ENCODE peak calls at places on chromosomes 2 and 18, in seven cellular contexts. R is mesenchymal stem cell, D is neuronal stem cell, Q is H9, H is trophoblast cell, X is IMR-90, V is mesendoderm. B is an unnamed sample.

GRCh38 chr2:172927381-172928357 is 148.0 kb upstream of the MAP3K20 start:
- DNase-seq in R (no peak), D (no peak), H (no peak), V (no peak), X (peak), Q (no peak), B (no peak)

GRCh38 chr2:8380573-8380972 is 301.3 kb upstream of the ID2 start:
- DNase-seq in R (no peak), Q (no peak), D (no peak), H (no peak), V (no peak), X (no peak), B (no peak)

GRCh38 chr2:177397501-177398289 is 5.1 kb downstream of the AGPS start:
- DNase-seq in V (no peak), Q (no peak), H (no peak), X (peak), D (no peak), R (peak), B (no peak)

GRCh38 chr2:187360286-187360685 is 87.8 kb downstream of the CALCRL start:
- DNase-seq in H (no peak), D (no peak), R (no peak), V (no peak), Q (no peak), X (no peak), B (no peak)

GRCh38 chr2:105540642-105541041 is 141.8 kb upstream of the FHL2 start:
- DNase-seq in X (no peak), Q (no peak), R (no peak), D (no peak), V (no peak), H (no peak), B (no peak)

GRCh38 chr2:207771421-207771820 is 1.7 kb upstream of the FZD5 start:
- DNase-seq in X (no peak), Q (no peak), D (no peak), V (no peak), R (no peak), H (no peak), B (no peak)

GRCh38 chr2:223488814-223489213 is 113.3 kb downstream of the SCG2 start:
- DNase-seq in R (peak), D (no peak), V (peak), Q (no peak), H (peak), X (peak), B (no peak)

GRCh38 chr2:68157002-68157401 is 686 bp upstream of the PNO1 start:
- DNase-seq in D (no peak), R (no peak), V (peak), Q (no peak), H (no peak), X (peak), B (no peak)

GRCh38 chr18:62102221-62102620 is 84.6 kb downstream of the PIGN start:
- DNase-seq in R (no peak), Q (no peak), D (no peak), H (no peak), V (no peak), X (no peak), B (no peak)

GRCh38 chr2:159211447-159212396 is 74.8 kb downstream of the WDSUB1 start:
- DNase-seq in R (peak), H (no peak), X (peak), Q (peak), D (peak), V (peak), B (peak)

GRCh38 chr2:74206180-74206688 is 7.8 kb downstream of the MTHFD2 start:
- DNase-seq in Q (no peak), D (no peak), V (peak), H (no peak), R (peak), X (peak), B (no peak)

GRCh38 chr2:62152000-62152399 is 43.9 kb upstream of the B3GNT2 start:
- DNase-seq in H (peak), V (peak), D (no peak), R (no peak), Q (no peak), X (peak), B (no peak)

GRCh38 chr2:159684796-159685195 is 27.5 kb upstream of the MARCHF7 start:
- DNase-seq in R (peak), V (peak), D (no peak), X (peak), H (peak), Q (no peak), B (no peak)

GRCh38 chr2:198657520-198658121 is 800.1 kb downstream of the SATB2 start:
- DNase-seq in D (peak), R (peak), H (no peak), X (peak), Q (no peak), V (peak), B (no peak)

GRCh38 chr2:237279012-237279768 is 134.8 kb downstream of the COL6A3 start:
- DNase-seq in H (no peak), X (peak), R (no peak), V (no peak), Q (no peak), D (no peak), B (no peak)

GRCh38 chr2:9796056-9796792 is 47.0 kb upstream of the TAF1B start:
- DNase-seq in H (no peak), V (no peak), X (no peak), D (no peak), Q (peak), R (peak), B (no peak)

GRCh38 chr18:40868110-40868858 is 1086.8 kb upstream of the PIK3C3 start:
- DNase-seq in H (peak), V (no peak), D (no peak), R (peak), Q (no peak), X (peak), B (no peak)

GRCh38 chr2:189860161-189860560 is 75.9 kb downstream of the PMS1 start:
- DNase-seq in H (no peak), Q (no peak), V (no peak), X (peak), R (no peak), D (no peak), B (no peak)

GRCh38 chr2:227347117-227347516 is 22.1 kb downstream of the MFF start:
- DNase-seq in R (no peak), D (no peak), X (no peak), H (no peak), V (peak), Q (peak), B (no peak)

GRCh38 chr2:84223191-84223590 is 235.9 kb downstream of the SUCLG1 start:
- DNase-seq in X (peak), D (no peak), Q (no peak), R (no peak), V (no peak), H (no peak), B (no peak)

GRCh38 chr2:232501331-232501771 is 13.7 kb upstream of the ECEL1 start:
- DNase-seq in X (no peak), V (no peak), Q (no peak), R (no peak), D (no peak), H (no peak), B (no peak)

GRCh38 chr2:224687156-224687555 is 29.0 kb downstream of the CCDC195 start:
- DNase-seq in D (no peak), H (no peak), X (no peak), Q (no peak), R (no peak), V (no peak), B (no peak)

GRCh38 chr2:80567991-80568390 is 263.4 kb upstream of the LRRTM1 start:
- DNase-seq in X (no peak), Q (no peak), V (no peak), H (no peak), D (no peak), R (no peak), B (no peak)

GRCh38 chr2:105748564-105748963 is 3.9 kb downstream of the NCK2 start:
- DNase-seq in D (no peak), V (no peak), H (no peak), R (no peak), Q (no peak), X (no peak), B (no peak)

GRCh38 chr2:27214936-27215335 is 2.2 kb upstream of the CAD start:
- DNase-seq in D (no peak), V (no peak), H (no peak), X (no peak), Q (no peak), R (no peak), B (no peak)

GRCh38 chr2:216536725-216537124 is 38.1 kb downstream of the RPL37A start:
- DNase-seq in X (peak), H (no peak), D (no peak), Q (no peak), V (no peak), R (peak), B (no peak)

GRCh38 chr2:239729151-239729550 is 296.0 kb downstream of the NDUFA10 start:
- DNase-seq in D (no peak), R (no peak), H (no peak), Q (no peak), X (no peak), V (no peak), B (no peak)

GRCh38 chr2:26114144-26114543 is 58.7 kb upstream of the GAREM2 start:
- DNase-seq in D (no peak), Q (no peak), R (peak), V (no peak), X (peak), H (no peak), B (no peak)

GRCh38 chr2:104944495-104944894 is 90.6 kb downstream of the POU3F3 start:
- DNase-seq in X (no peak), D (peak), R (no peak), V (peak), H (peak), Q (no peak), B (peak)

GRCh38 chr2:26477911-26478253 is at the start of gene OTOF:
- DNase-seq in R (peak), H (peak), Q (no peak), X (peak), V (no peak), D (no peak), B (no peak)

GRCh38 chr2:39246382-39246980 is 2.7 kb upstream of the CDKL4 start:
- DNase-seq in V (no peak), Q (no peak), D (no peak), R (no peak), H (no peak), X (no peak), B (no peak)

GRCh38 chr2:233828546-233829192 is 25.7 kb downstream of the HJURP start:
- DNase-seq in H (no peak), X (no peak), Q (peak), V (no peak), D (no peak), R (no peak), B (no peak)

GRCh38 chr2:176542456-176542855 is 273.2 kb downstream of the MTX2 start:
- DNase-seq in V (no peak), H (no peak), X (no peak), Q (no peak), R (no peak), D (no peak), B (no peak)

GRCh38 chr18:55794288-55795052 is 206.5 kb upstream of the TCF4 start:
- DNase-seq in V (no peak), D (no peak), R (peak), X (peak), Q (no peak), H (no peak), B (no peak)

GRCh38 chr2:76512421-76512820 is 801.7 kb upstream of the GCFC2 start:
- DNase-seq in X (no peak), R (no peak), D (no peak), V (no peak), H (no peak), Q (no peak), B (no peak)
- H2BK5ac ChIP-seq in X (no peak), R (no peak), D (no peak), V (no peak), H (no peak), Q (no peak), B (no peak)

GRCh38 chr18:74873629-74874028 is 276.0 kb downstream of the ZNF407 start:
- DNase-seq in Q (no peak), D (no peak), H (no peak), V (no peak), X (no peak), R (no peak), B (no peak)
- H2BK5ac ChIP-seq in Q (no peak), D (no peak), H (no peak), V (no peak), X (no peak), R (no peak), B (no peak)

GRCh38 chr2:129240061-129240460 is 739.4 kb upstream of the RAB6C start:
- DNase-seq in X (no peak), D (no peak), V (no peak), H (no peak), R (no peak), Q (no peak), B (no peak)

GRCh38 chr2:129242201-129242710 is 737.2 kb upstream of the RAB6C start:
- DNase-seq in H (no peak), D (no peak), R (no peak), X (no peak), V (no peak), Q (no peak), B (no peak)

GRCh38 chr2:129239143-129239542 is 740.3 kb upstream of the RAB6C start:
- DNase-seq in H (no peak), R (no peak), Q (no peak), V (no peak), D (no peak), X (no peak), B (no peak)

GRCh38 chr2:129236601-129237000 is 742.9 kb upstream of the RAB6C start:
- DNase-seq in H (peak), X (no peak), R (no peak), V (no peak), Q (no peak), D (no peak), B (no peak)

DNA sequence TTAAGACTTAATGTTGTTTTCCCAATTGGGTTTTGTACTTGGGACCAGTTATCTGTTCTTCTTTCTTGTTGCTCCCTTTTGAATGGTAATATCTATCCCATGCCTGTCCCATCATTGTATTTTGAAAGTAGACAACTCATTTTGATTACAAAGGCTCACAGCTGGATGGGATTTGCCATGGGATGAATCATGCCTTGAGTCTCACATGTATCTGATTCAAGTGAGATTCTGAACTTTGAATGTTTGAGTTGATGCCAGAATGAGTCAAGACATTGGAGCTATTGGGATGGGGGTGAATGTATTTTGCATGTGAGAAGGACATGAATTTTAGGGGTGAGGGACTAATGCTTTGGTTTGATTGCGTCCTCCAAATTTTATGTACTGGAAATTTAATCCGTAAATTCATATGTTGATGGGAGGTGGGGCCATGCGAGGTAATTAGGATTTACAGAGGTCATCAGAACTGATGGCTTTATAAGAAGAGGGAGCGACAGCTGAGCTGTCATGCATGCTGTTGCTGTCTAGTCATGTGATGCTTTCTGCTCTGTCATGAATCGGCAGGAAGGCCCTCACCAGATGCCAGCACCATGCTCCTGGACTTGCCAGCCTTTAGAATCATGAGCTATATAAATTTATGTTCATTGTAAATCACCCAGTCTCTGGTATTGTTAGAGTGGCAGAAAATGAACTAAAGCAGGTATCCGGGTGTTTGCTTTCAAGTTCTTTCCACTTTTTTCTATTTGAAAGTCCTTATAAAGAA is 741.3 kb upstream of the RAB6C start:
- DNase-seq in D (no peak), V (no peak), R (peak), Q (no peak), X (no peak), H (no peak), B (no peak)
- H2BK5ac ChIP-seq in D (no peak), V (no peak), R (no peak), Q (no peak), X (no peak), H (no peak), B (no peak)

DNA sequence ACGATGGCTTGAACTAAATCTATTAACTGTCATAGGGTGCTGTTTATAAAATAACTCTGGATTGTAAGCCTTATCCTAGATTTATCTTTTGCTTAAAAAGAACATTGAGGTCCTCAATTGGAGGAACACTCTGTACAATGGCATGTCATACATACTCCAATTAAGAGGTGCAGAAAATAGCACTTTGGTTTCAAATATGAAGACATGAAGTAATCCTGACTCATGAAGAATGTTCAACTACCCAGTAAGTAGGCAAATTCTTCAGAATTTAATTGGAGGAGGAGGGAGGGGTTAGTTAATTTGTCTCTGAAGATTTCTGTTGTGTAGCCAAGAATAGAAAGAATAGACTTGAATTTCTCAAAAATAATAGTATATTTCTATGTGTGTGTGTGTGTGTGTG is 36.1 kb downstream of the DCC start:
- DNase-seq in Q (no peak), D (no peak), H (no peak), X (no peak), V (no peak), R (no peak), B (no peak)
- H2BK5ac ChIP-seq in Q (no peak), D (no peak), H (no peak), X (no peak), V (no peak), R (no peak), B (no peak)

GRCh38 chr2:170206246-170206645 is 28.3 kb downstream of the MYO3B start:
- DNase-seq in D (no peak), R (no peak), H (no peak), X (no peak), V (no peak), Q (no peak), B (no peak)
- H2BK5ac ChIP-seq in D (no peak), R (no peak), H (no peak), X (no peak), V (no peak), Q (no peak), B (no peak)